ENCODE peak calls at places on chromosome 17, in six cellular contexts. T is transverse colon, D is tibial nerve, N is ovary, Y is stomach, O is A549. G is an unnamed sample.

GRCh38 chr17:17729620-17730249 is 48.5 kb downstream of the RAI1 start:
- DNase-seq in N (no peak), T (peak; percentile 64), D (no peak), Y (peak; percentile 53), O (peak; percentile 79), G (no peak)

GRCh38 chr17:11980813-11981212 is 16.5 kb downstream of the ZNF18 start:
- DNase-seq in N (no peak), T (no peak), Y (no peak), O (no peak), D (no peak), G (no peak)

GRCh38 chr17:16491703-16492612 is at the start of gene LRRC75A:
- DNase-seq in O (peak; percentile 53), D (no peak), N (peak; percentile 59), T (peak; percentile 57), Y (peak; percentile 59), G (no peak)

GRCh38 chr17:9104370-9105041 is 83.2 kb downstream of the NTN1 start:
- DNase-seq in Y (no peak), O (no peak), T (no peak), D (no peak), N (no peak), G (no peak)

GRCh38 chr17:50608700-50609375 is 25.8 kb upstream of the ABCC3 start:
- DNase-seq in Y (no peak), T (no peak), N (no peak), O (no peak), D (no peak), G (no peak)

GRCh38 chr17:37406635-37407455 is at the start of the genes ACACA and TADA2A:
- DNase-seq in O (peak; percentile 93), N (peak; percentile 62), T (peak; percentile 85), D (peak; percentile 46), Y (peak; percentile 82), G (peak; percentile 94)

GRCh38 chr17:64094412-64094811 is 35.5 kb downstream of the ERN1 start:
- DNase-seq in O (no peak), Y (no peak), T (no peak), D (no peak), N (no peak), G (no peak)

GRCh38 chr17:77526728-77527355 is 386.1 kb downstream of the SEC14L1 start:
- DNase-seq in N (no peak), Y (peak; percentile 7), O (no peak), T (no peak), D (no peak), G (no peak)

GRCh38 chr17:66538776-66539175 is 236.4 kb downstream of the PRKCA start:
- DNase-seq in O (no peak), T (no peak), Y (no peak), N (no peak), D (no peak), G (no peak)

GRCh38 chr17:57890857-57891232 is 41.0 kb upstream of the MRPS23 start:
- DNase-seq in N (no peak), Y (no peak), O (no peak), D (no peak), T (no peak), G (no peak)

GRCh38 chr17:42321555-42321954 is 33.3 kb downstream of the STAT5A start:
- DNase-seq in D (no peak), O (no peak), T (no peak), Y (no peak), N (no peak), G (no peak)

GRCh38 chr17:73199751-73200317 is 7.0 kb downstream of the COG1 start:
- DNase-seq in D (no peak), T (no peak), Y (no peak), N (no peak), O (no peak), G (no peak)

GRCh38 chr17:73200476-73200875 is 7.6 kb downstream of the COG1 start:
- DNase-seq in T (no peak), Y (no peak), N (no peak), O (no peak), D (no peak), G (no peak)

GRCh38 chr17:73203135-73203787 is 10.4 kb downstream of the COG1 start:
- DNase-seq in O (no peak), N (no peak), Y (peak; percentile 68), D (no peak), T (peak; percentile 76), G (no peak)

GRCh38 chr17:73203788-73204479 is 11.1 kb downstream of the COG1 start:
- DNase-seq in O (no peak), T (no peak), D (no peak), Y (no peak), N (no peak), G (no peak)

DNA sequence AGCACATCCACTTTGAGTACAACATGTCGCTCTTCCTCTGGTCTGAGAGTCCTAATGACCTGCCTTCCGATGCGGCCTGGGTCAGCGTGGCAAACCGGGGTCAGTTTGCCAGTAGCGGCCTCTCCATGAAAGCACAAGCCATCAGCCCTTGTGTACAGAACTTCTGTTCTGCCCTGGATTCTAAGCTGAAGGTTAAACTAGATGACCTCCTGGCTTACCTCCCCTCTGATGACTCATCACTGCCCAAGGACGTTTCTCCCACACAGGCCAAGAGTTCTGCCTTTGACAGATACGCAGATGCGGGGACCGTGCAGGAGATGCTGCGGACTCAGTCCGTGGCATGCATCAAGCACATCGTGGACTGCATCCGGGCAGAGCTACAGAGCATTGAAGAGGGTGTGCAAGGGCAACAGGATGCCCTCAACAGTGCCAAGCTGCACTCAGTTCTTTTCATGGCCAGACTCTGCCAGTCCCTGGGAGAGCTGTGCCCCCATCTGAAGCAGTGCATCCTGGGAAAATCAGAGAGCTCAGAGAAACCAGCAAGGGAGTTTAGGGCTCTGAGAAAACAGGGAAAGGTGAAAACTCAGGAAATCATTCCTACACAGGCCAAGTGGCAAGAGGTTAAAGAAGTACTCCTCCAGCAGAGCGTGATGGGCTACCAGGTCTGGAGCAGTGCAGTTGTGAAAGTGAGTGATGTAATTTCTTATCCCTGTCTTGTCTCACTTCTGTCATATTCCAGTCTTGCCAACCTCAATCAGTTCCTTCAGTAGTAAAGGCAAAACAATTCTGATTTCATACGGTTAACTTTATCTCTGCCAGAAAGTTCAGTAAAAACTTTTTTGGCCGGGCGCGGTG is 8.6 kb downstream of the COG1 start:
- DNase-seq in Y (no peak), D (no peak), O (no peak), T (no peak), N (peak; percentile 68), G (no peak)
- TF ChIP-seq EP300 in Y (no peak), D (no peak), O (no peak), T (no peak), N (no peak), G (no peak)

GRCh38 chr17:40558651-40559015 is 6.6 kb downstream of the CCR7 start:
- DNase-seq in N (no peak), Y (no peak), O (no peak), D (no peak), T (no peak), G (peak; percentile 86)
- TF ChIP-seq EP300 in N (no peak), Y (no peak), O (no peak), D (no peak), T (no peak), G (no peak)

GRCh38 chr17:60303406-60304099 is 88.4 kb downstream of the USP32 start:
- DNase-seq in T (no peak), Y (no peak), O (no peak), N (no peak), D (no peak), G (no peak)
- TF ChIP-seq EP300 in T (no peak), Y (no peak), O (no peak), N (no peak), D (no peak), G (no peak)

GRCh38 chr17:2399572-2400473 is 1.0 kb downstream of the MNT start:
- DNase-seq in O (peak; percentile 96), N (peak; percentile 96), T (peak; percentile 98), D (peak; percentile 92), Y (peak; percentile 97), G (peak; percentile 98)
- TF ChIP-seq EP300 in O (no peak), N (peak; percentile 78), T (peak; percentile 59), D (peak; percentile 99), Y (peak; percentile 44), G (peak; percentile 85)

GRCh38 chr17:61251939-61252865 is 147.4 kb upstream of the TBX2 start:
- DNase-seq in O (no peak), T (peak; percentile 84), D (peak; percentile 97), N (peak; percentile 81), Y (peak; percentile 76), G (peak; percentile 98)
- TF ChIP-seq EP300 in O (no peak), T (peak; percentile 50), D (peak; percentile 93), N (peak; percentile 69), Y (peak; percentile 72), G (peak; percentile 63)